ENCODE peak calls at places on chromosomes 4 and X, in five cellular contexts. R is D341Med, Q is cardiac fibroblast, O is cardiac muscle cell, M is NCI-H146. F is an unnamed sample.

GRCh38 chrX:131828482-131828881 is 194.6 kb upstream of the STK26 start:
- DNase-seq in R (no peak), Q (no peak), O (no peak), M (peak), F (no peak)

GRCh38 chr4:38082424-38083374 is 122.5 kb downstream of the PTTG2 start:
- DNase-seq in R (no peak), Q (peak), O (peak), M (no peak), F (peak)

GRCh38 chr4:121070696-121071639 is 1.4 kb downstream of the NDNF start:
- DNase-seq in R (peak), Q (peak), O (peak), M (no peak), F (peak)

GRCh38 chr4:153115322-153116100 is 88.7 kb upstream of the TRIM2 start:
- DNase-seq in R (no peak), Q (peak), O (peak), M (no peak), F (peak)

GRCh38 chr4:144666539-144667175 is 20.7 kb downstream of the HHIP start:
- DNase-seq in R (no peak), Q (peak), O (peak), M (no peak), F (no peak)

GRCh38 chr4:165814256-165815010 is 58.6 kb upstream of the TLL1 start:
- DNase-seq in R (no peak), Q (peak), O (peak), M (no peak), F (peak)

GRCh38 chr4:184427687-184428086 is 46.7 kb downstream of the IRF2 start:
- DNase-seq in R (no peak), Q (peak), O (peak), M (no peak), F (no peak)

GRCh38 chr4:149135062-149135461 is 680.6 kb downstream of the IQCM start:
- DNase-seq in R (no peak), Q (no peak), O (no peak), M (no peak), F (no peak)